ENCODE peak calls at places on chromosome 5, in seven cellular contexts. One of them, this sample, is unnamed.

GRCh38 chr5:141876628-141877477 is 1.4 kb downstream of the PCDH1 start:
- DNase-seq in IMR-90: no peak
- DNase-seq in AG04450: no peak
- DNase-seq in tibial nerve: no peak
- DNase-seq in CD8-positive, alpha-beta T cell: no peak
- DNase-seq in upper lobe of right lung: peak; percentile 87
- DNase-seq in mesenchymal stem cell: peak; percentile 10
- DNase-seq in this sample: no peak

GRCh38 chr5:10708189-10708944 is 52.7 kb downstream of the DAP start:
- DNase-seq in IMR-90: no peak
- DNase-seq in AG04450: no peak
- DNase-seq in tibial nerve: no peak
- DNase-seq in CD8-positive, alpha-beta T cell: no peak
- DNase-seq in upper lobe of right lung: no peak
- DNase-seq in mesenchymal stem cell: no peak
- DNase-seq in this sample: no peak

GRCh38 chr5:37665889-37666288 is 174.0 kb downstream of the GDNF start:
- DNase-seq in IMR-90: no peak
- DNase-seq in AG04450: no peak
- DNase-seq in tibial nerve: no peak
- DNase-seq in CD8-positive, alpha-beta T cell: no peak
- DNase-seq in upper lobe of right lung: peak; percentile 76
- DNase-seq in mesenchymal stem cell: no peak
- DNase-seq in this sample: no peak

GRCh38 chr5:60677831-60678664 is 21.9 kb downstream of the DEPDC1B start:
- DNase-seq in IMR-90: peak; percentile 58
- DNase-seq in AG04450: no peak
- DNase-seq in tibial nerve: no peak
- DNase-seq in CD8-positive, alpha-beta T cell: no peak
- DNase-seq in upper lobe of right lung: no peak
- DNase-seq in mesenchymal stem cell: peak; percentile 66
- DNase-seq in this sample: no peak

GRCh38 chr5:172549708-172550095 is 91.4 kb upstream of the NEURL1B start:
- DNase-seq in IMR-90: no peak
- DNase-seq in AG04450: no peak
- DNase-seq in tibial nerve: no peak
- DNase-seq in CD8-positive, alpha-beta T cell: no peak
- DNase-seq in upper lobe of right lung: peak; percentile 40
- DNase-seq in mesenchymal stem cell: no peak
- DNase-seq in this sample: no peak

GRCh38 chr5:94503677-94504076 is 114.7 kb downstream of the KIAA0825 start:
- DNase-seq in IMR-90: no peak
- DNase-seq in AG04450: no peak
- DNase-seq in tibial nerve: no peak
- DNase-seq in CD8-positive, alpha-beta T cell: no peak
- DNase-seq in upper lobe of right lung: no peak
- DNase-seq in mesenchymal stem cell: no peak
- DNase-seq in this sample: no peak

GRCh38 chr5:127153031-127153430 is 79.7 kb upstream of the C5orf63 start:
- DNase-seq in IMR-90: no peak
- DNase-seq in AG04450: no peak
- DNase-seq in tibial nerve: no peak
- DNase-seq in CD8-positive, alpha-beta T cell: no peak
- DNase-seq in upper lobe of right lung: no peak
- DNase-seq in mesenchymal stem cell: no peak
- DNase-seq in this sample: no peak

GRCh38 chr5:79878721-79879336 is 112.2 kb downstream of the MTX3 start:
- DNase-seq in IMR-90: no peak
- DNase-seq in AG04450: no peak
- DNase-seq in tibial nerve: no peak
- DNase-seq in CD8-positive, alpha-beta T cell: peak; percentile 10
- DNase-seq in upper lobe of right lung: no peak
- DNase-seq in mesenchymal stem cell: peak; percentile 1
- DNase-seq in this sample: peak; percentile 35

GRCh38 chr5:108548684-108549596 is 167.0 kb upstream of the FBXL17 start:
- DNase-seq in IMR-90: no peak
- DNase-seq in AG04450: no peak
- DNase-seq in tibial nerve: no peak
- DNase-seq in CD8-positive, alpha-beta T cell: no peak
- DNase-seq in upper lobe of right lung: no peak
- DNase-seq in mesenchymal stem cell: no peak
- DNase-seq in this sample: no peak

GRCh38 chr5:172107606-172108005 is 80.4 kb downstream of the STK10 start:
- DNase-seq in IMR-90: peak; percentile 84
- DNase-seq in AG04450: peak; percentile 60
- DNase-seq in tibial nerve: no peak
- DNase-seq in CD8-positive, alpha-beta T cell: no peak
- DNase-seq in upper lobe of right lung: no peak
- DNase-seq in mesenchymal stem cell: peak; percentile 68
- DNase-seq in this sample: no peak

GRCh38 chr5:35194636-35195471 is 35.4 kb downstream of the PRLR start:
- DNase-seq in IMR-90: no peak
- DNase-seq in AG04450: no peak
- DNase-seq in tibial nerve: no peak
- DNase-seq in CD8-positive, alpha-beta T cell: no peak
- DNase-seq in upper lobe of right lung: no peak
- DNase-seq in mesenchymal stem cell: no peak
- DNase-seq in this sample: no peak

GRCh38 chr5:10596310-10596703 is 32.4 kb downstream of the ANKRD33B start:
- DNase-seq in IMR-90: no peak
- DNase-seq in AG04450: no peak
- DNase-seq in tibial nerve: no peak
- DNase-seq in CD8-positive, alpha-beta T cell: no peak
- DNase-seq in upper lobe of right lung: no peak
- DNase-seq in mesenchymal stem cell: no peak
- DNase-seq in this sample: no peak

GRCh38 chr5:170166101-170166500 is 60.4 kb downstream of the FOXI1 start:
- DNase-seq in IMR-90: no peak
- DNase-seq in AG04450: no peak
- DNase-seq in tibial nerve: no peak
- DNase-seq in CD8-positive, alpha-beta T cell: no peak
- DNase-seq in upper lobe of right lung: no peak
- DNase-seq in mesenchymal stem cell: no peak
- DNase-seq in this sample: no peak

GRCh38 chr5:6633469-6634326 is 458 bp downstream of the SRD5A1 start:
- DNase-seq in IMR-90: peak; percentile 22
- DNase-seq in AG04450: no peak
- DNase-seq in tibial nerve: no peak
- DNase-seq in CD8-positive, alpha-beta T cell: no peak
- DNase-seq in upper lobe of right lung: no peak
- DNase-seq in mesenchymal stem cell: peak; percentile 56
- DNase-seq in this sample: no peak

GRCh38 chr5:26482817-26483375 is 555.5 kb downstream of the CDH9 start:
- DNase-seq in IMR-90: no peak
- DNase-seq in AG04450: no peak
- DNase-seq in tibial nerve: peak; percentile 54
- DNase-seq in CD8-positive, alpha-beta T cell: no peak
- DNase-seq in upper lobe of right lung: no peak
- DNase-seq in mesenchymal stem cell: peak; percentile 25
- DNase-seq in this sample: peak; percentile 75

GRCh38 chr5:44665101-44665701 is 143.5 kb upstream of the MRPS30 start:
- DNase-seq in IMR-90: no peak
- DNase-seq in AG04450: no peak
- DNase-seq in tibial nerve: no peak
- DNase-seq in CD8-positive, alpha-beta T cell: no peak
- DNase-seq in upper lobe of right lung: no peak
- DNase-seq in mesenchymal stem cell: no peak
- DNase-seq in this sample: no peak

GRCh38 chr5:69504036-69504435 is 11.4 kb downstream of the OCLN start:
- DNase-seq in IMR-90: peak; percentile 43
- DNase-seq in AG04450: no peak
- DNase-seq in tibial nerve: no peak
- DNase-seq in CD8-positive, alpha-beta T cell: no peak
- DNase-seq in upper lobe of right lung: no peak
- DNase-seq in mesenchymal stem cell: no peak
- DNase-seq in this sample: no peak

GRCh38 chr5:40210705-40211104 is 469.0 kb upstream of the PTGER4 start:
- DNase-seq in IMR-90: no peak
- DNase-seq in AG04450: no peak
- DNase-seq in tibial nerve: no peak
- DNase-seq in CD8-positive, alpha-beta T cell: no peak
- DNase-seq in upper lobe of right lung: no peak
- DNase-seq in mesenchymal stem cell: no peak
- DNase-seq in this sample: no peak

GRCh38 chr5:140356878-140357730 is 2.9 kb upstream of the SLC4A9 start:
- DNase-seq in IMR-90: no peak
- DNase-seq in AG04450: no peak
- DNase-seq in tibial nerve: no peak
- DNase-seq in CD8-positive, alpha-beta T cell: no peak
- DNase-seq in upper lobe of right lung: peak; percentile 51
- DNase-seq in mesenchymal stem cell: no peak
- DNase-seq in this sample: no peak

GRCh38 chr5:132446621-132447020 is 44.0 kb downstream of the IRF1 start:
- DNase-seq in IMR-90: peak; percentile 75
- DNase-seq in AG04450: no peak
- DNase-seq in tibial nerve: peak; percentile 89
- DNase-seq in CD8-positive, alpha-beta T cell: no peak
- DNase-seq in upper lobe of right lung: no peak
- DNase-seq in mesenchymal stem cell: peak; percentile 77
- DNase-seq in this sample: no peak
- H3K27ac ChIP-seq in IMR-90: no peak overlapping the region
- H3K27ac ChIP-seq in AG04450: no peak overlapping the region
- H3K27ac ChIP-seq in tibial nerve: no peak overlapping the region
- H3K27ac ChIP-seq in CD8-positive, alpha-beta T cell: no peak overlapping the region
- H3K27ac ChIP-seq in upper lobe of right lung: peak overlapping the region; percentile 17
- H3K27ac ChIP-seq in mesenchymal stem cell: no peak overlapping the region
- H3K27ac ChIP-seq in this sample: no peak overlapping the region

GRCh38 chr5:55172937-55173695 is at the start of gene CDC20B:
- DNase-seq in IMR-90: peak; percentile 63
- DNase-seq in AG04450: no peak
- DNase-seq in tibial nerve: peak; percentile 28
- DNase-seq in CD8-positive, alpha-beta T cell: peak; percentile 75
- DNase-seq in upper lobe of right lung: peak; percentile 79
- DNase-seq in mesenchymal stem cell: peak; percentile 85
- DNase-seq in this sample: no peak

GRCh38 chr5:55173696-55174101 is 722 bp upstream of the CDC20B start:
- DNase-seq in IMR-90: no peak
- DNase-seq in AG04450: no peak
- DNase-seq in tibial nerve: no peak
- DNase-seq in CD8-positive, alpha-beta T cell: no peak
- DNase-seq in upper lobe of right lung: no peak
- DNase-seq in mesenchymal stem cell: no peak
- DNase-seq in this sample: no peak

GRCh38 chr5:55177078-55177477 is 4.1 kb upstream of the CDC20B start:
- DNase-seq in IMR-90: no peak
- DNase-seq in AG04450: no peak
- DNase-seq in tibial nerve: no peak
- DNase-seq in CD8-positive, alpha-beta T cell: no peak
- DNase-seq in upper lobe of right lung: no peak
- DNase-seq in mesenchymal stem cell: no peak
- DNase-seq in this sample: no peak

GRCh38 chr5:55175781-55176175 is 2.8 kb upstream of the CDC20B start:
- DNase-seq in IMR-90: no peak
- DNase-seq in AG04450: no peak
- DNase-seq in tibial nerve: no peak
- DNase-seq in CD8-positive, alpha-beta T cell: no peak
- DNase-seq in upper lobe of right lung: no peak
- DNase-seq in mesenchymal stem cell: no peak
- DNase-seq in this sample: no peak

DNA sequence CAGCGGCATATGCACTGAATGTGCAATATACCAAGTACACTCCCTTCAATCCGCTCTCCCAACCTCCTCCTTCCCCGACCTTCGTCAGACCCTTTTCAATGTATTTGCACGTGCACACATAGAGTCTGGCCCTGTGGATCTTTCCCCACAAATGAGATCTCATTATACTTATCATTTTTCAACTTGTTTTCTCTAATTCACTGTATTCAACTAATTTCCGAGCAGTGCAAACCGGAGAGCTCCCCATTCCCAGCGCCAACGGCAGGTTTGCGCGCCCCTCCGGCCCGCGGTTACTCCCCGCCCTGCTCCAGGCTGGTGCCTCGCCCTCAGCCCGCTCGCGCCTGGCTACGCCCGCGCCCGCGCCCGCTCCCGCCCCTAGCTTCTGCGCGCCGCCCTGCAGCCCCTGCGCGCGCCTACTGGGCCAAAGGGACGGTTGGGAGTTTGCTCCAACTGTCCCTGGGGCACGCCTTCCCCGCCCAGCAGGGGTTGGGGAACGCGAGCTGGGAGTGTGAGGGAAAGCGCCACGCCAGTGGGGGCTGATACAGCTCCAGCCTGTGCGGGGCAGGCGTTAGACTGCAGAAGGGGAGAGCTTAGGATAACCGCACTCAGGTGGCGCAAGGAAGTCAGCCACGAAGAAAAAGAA is 3.3 kb upstream of the CDC20B start:
- DNase-seq in IMR-90: no peak
- DNase-seq in AG04450: no peak
- DNase-seq in tibial nerve: no peak
- DNase-seq in CD8-positive, alpha-beta T cell: peak; percentile 7
- DNase-seq in upper lobe of right lung: no peak
- DNase-seq in mesenchymal stem cell: peak; percentile 41
- DNase-seq in this sample: no peak
- H3K4me3 ChIP-seq in IMR-90: peak overlapping the region; percentile 37
- H3K4me3 ChIP-seq in AG04450: peak overlapping the region; percentile 42
- H3K4me3 ChIP-seq in tibial nerve: peak overlapping the region; percentile 19
- H3K4me3 ChIP-seq in CD8-positive, alpha-beta T cell: no peak overlapping the region
- H3K4me3 ChIP-seq in upper lobe of right lung: no peak overlapping the region
- H3K4me3 ChIP-seq in mesenchymal stem cell: peak overlapping the region; percentile 57
- H3K4me3 ChIP-seq in this sample: peak overlapping the region; percentile 35

GRCh38 chr5:100855295-100855694 is 47.8 kb downstream of the ST8SIA4 start:
- DNase-seq in IMR-90: no peak
- DNase-seq in AG04450: no peak
- DNase-seq in tibial nerve: no peak
- DNase-seq in CD8-positive, alpha-beta T cell: no peak
- DNase-seq in upper lobe of right lung: no peak
- DNase-seq in mesenchymal stem cell: no peak
- DNase-seq in this sample: no peak

GRCh38 chr5:100853582-100853981 is 49.5 kb downstream of the ST8SIA4 start:
- DNase-seq in IMR-90: no peak
- DNase-seq in AG04450: no peak
- DNase-seq in tibial nerve: no peak
- DNase-seq in CD8-positive, alpha-beta T cell: no peak
- DNase-seq in upper lobe of right lung: no peak
- DNase-seq in mesenchymal stem cell: no peak
- DNase-seq in this sample: no peak

GRCh38 chr5:100852988-100853449 is 50.1 kb downstream of the ST8SIA4 start:
- DNase-seq in IMR-90: no peak
- DNase-seq in AG04450: no peak
- DNase-seq in tibial nerve: no peak
- DNase-seq in CD8-positive, alpha-beta T cell: no peak
- DNase-seq in upper lobe of right lung: no peak
- DNase-seq in mesenchymal stem cell: no peak
- DNase-seq in this sample: no peak

GRCh38 chr5:100855940-100856339 is 47.1 kb downstream of the ST8SIA4 start:
- DNase-seq in IMR-90: no peak
- DNase-seq in AG04450: no peak
- DNase-seq in tibial nerve: no peak
- DNase-seq in CD8-positive, alpha-beta T cell: no peak
- DNase-seq in upper lobe of right lung: no peak
- DNase-seq in mesenchymal stem cell: no peak
- DNase-seq in this sample: no peak

GRCh38 chr5:100854594-100854993 is 48.5 kb downstream of the ST8SIA4 start:
- DNase-seq in IMR-90: no peak
- DNase-seq in AG04450: no peak
- DNase-seq in tibial nerve: no peak
- DNase-seq in CD8-positive, alpha-beta T cell: no peak
- DNase-seq in upper lobe of right lung: no peak
- DNase-seq in mesenchymal stem cell: no peak
- DNase-seq in this sample: no peak
- H3K27ac ChIP-seq in IMR-90: no peak overlapping the region
- H3K27ac ChIP-seq in AG04450: no peak overlapping the region
- H3K27ac ChIP-seq in tibial nerve: no peak overlapping the region
- H3K27ac ChIP-seq in CD8-positive, alpha-beta T cell: no peak overlapping the region
- H3K27ac ChIP-seq in upper lobe of right lung: no peak overlapping the region
- H3K27ac ChIP-seq in mesenchymal stem cell: no peak overlapping the region
- H3K27ac ChIP-seq in this sample: no peak overlapping the region

GRCh38 chr5:148607406-148607805 is 46.9 kb downstream of the HTR4 start:
- DNase-seq in IMR-90: no peak
- DNase-seq in AG04450: no peak
- DNase-seq in tibial nerve: no peak
- DNase-seq in CD8-positive, alpha-beta T cell: no peak
- DNase-seq in upper lobe of right lung: no peak
- DNase-seq in mesenchymal stem cell: no peak
- DNase-seq in this sample: no peak
- H3K4me3 ChIP-seq in IMR-90: no peak overlapping the region
- H3K4me3 ChIP-seq in AG04450: no peak overlapping the region
- H3K4me3 ChIP-seq in tibial nerve: no peak overlapping the region
- H3K4me3 ChIP-seq in CD8-positive, alpha-beta T cell: no peak overlapping the region
- H3K4me3 ChIP-seq in upper lobe of right lung: no peak overlapping the region
- H3K4me3 ChIP-seq in mesenchymal stem cell: no peak overlapping the region
- H3K4me3 ChIP-seq in this sample: no peak overlapping the region